ENCODE peak calls at places on chromosome 10, in five cellular contexts. T, P, G, S and X are unnamed samples.

GRCh38 chr10:109328001-109328400 is 595.3 kb downstream of the XPNPEP1 start:
- DNase-seq in T (no peak), P (no peak), G (no peak), S (no peak), X (no peak)

GRCh38 chr10:61974611-61975010 is 73.1 kb downstream of the ARID5B start:
- DNase-seq in T (no peak), P (peak; percentile 27), G (peak; percentile 37), S (no peak), X (no peak)

GRCh38 chr10:93152136-93152535 is 78.4 kb downstream of the CYP26A1 start:
- DNase-seq in T (no peak), P (no peak), G (no peak), S (no peak), X (peak; percentile 21)

GRCh38 chr10:13613519-13613918 is 26.8 kb downstream of the PRPF18 start:
- DNase-seq in T (no peak), P (no peak), G (no peak), S (no peak), X (no peak)

GRCh38 chr10:80532571-80532970 is 5.1 kb upstream of the SH2D4B start:
- DNase-seq in T (no peak), P (no peak), G (no peak), S (no peak), X (no peak)

GRCh38 chr10:3105166-3105565 is 37.8 kb downstream of the PFKP start:
- DNase-seq in T (no peak), P (no peak), G (no peak), S (no peak), X (no peak)

GRCh38 chr10:132443605-132443997 is 46.6 kb downstream of the PWWP2B start:
- DNase-seq in T (peak; percentile 82), P (peak; percentile 92), G (no peak), S (peak; percentile 71), X (no peak)

GRCh38 chr10:15088428-15089261 is at the start of gene ACBD7:
- DNase-seq in T (peak; percentile 87), P (peak; percentile 89), G (peak; percentile 54), S (peak; percentile 86), X (no peak)

GRCh38 chr10:8246548-8246947 is 192.1 kb downstream of the GATA3 start:
- DNase-seq in T (no peak), P (no peak), G (no peak), S (no peak), X (no peak)

GRCh38 chr10:95832216-95833037 is 75.3 kb upstream of the CC2D2B start:
- DNase-seq in T (peak; percentile 90), P (peak; percentile 69), G (no peak), S (no peak), X (no peak)

GRCh38 chr10:125000366-125001312 is 58.7 kb downstream of the ZRANB1 start:
- DNase-seq in T (no peak), P (no peak), G (no peak), S (no peak), X (no peak)

GRCh38 chr10:60914676-60915075 is 29.3 kb downstream of the RHOBTB1 start:
- DNase-seq in T (no peak), P (no peak), G (no peak), S (no peak), X (no peak)

GRCh38 chr10:96271017-96271815 is at the start of gene BLNK:
- DNase-seq in T (peak; percentile 70), P (no peak), G (no peak), S (no peak), X (peak; percentile 28)

GRCh38 chr10:47237316-47238260 is 62.4 kb upstream of the GDF10 start:
- DNase-seq in T (no peak), P (no peak), G (no peak), S (no peak), X (no peak)

GRCh38 chr10:97920865-97921264 is 71.2 kb downstream of the GOLGA7B start:
- DNase-seq in T (no peak), P (no peak), G (no peak), S (no peak), X (no peak)

GRCh38 chr10:99172130-99172738 is 63.4 kb downstream of the HPSE2 start:
- DNase-seq in T (no peak), P (peak; percentile 7), G (peak; percentile 7), S (peak; percentile 8), X (peak; percentile 5)

GRCh38 chr10:95467162-95467599 is 94.0 kb downstream of the SORBS1 start:
- DNase-seq in T (no peak), P (peak; percentile 8), G (no peak), S (no peak), X (no peak)

GRCh38 chr10:5623081-5623748 is 43.2 kb downstream of the ASB13 start:
- DNase-seq in T (peak; percentile 58), P (peak; percentile 91), G (peak; percentile 19), S (peak; percentile 92), X (peak; percentile 41)

GRCh38 chr10:101995451-101996063 is 60.4 kb downstream of the ARMH3 start:
- DNase-seq in T (no peak), P (no peak), G (no peak), S (no peak), X (no peak)

GRCh38 chr10:30463944-30464451 is 30.0 kb downstream of the MAP3K8 start:
- DNase-seq in T (no peak), P (no peak), G (no peak), S (no peak), X (peak; percentile 10)

GRCh38 chr10:70990661-70991060 is 102.3 kb upstream of the PCBD1 start:
- DNase-seq in T (no peak), P (no peak), G (no peak), S (no peak), X (no peak)

GRCh38 chr10:45592926-45593325 is 79.6 kb downstream of the ZFAND4 start:
- DNase-seq in T (peak; percentile 43), P (no peak), G (no peak), S (no peak), X (no peak)